ENCODE peak calls at places on chromosomes 6 and 20, in five cellular contexts. F is K562, L is upper lobe of left lung, T is HepG2, Y is GM12878. N is an unnamed sample. For H3K36me3, the result is how much of the 10 kb centered on the place peaks cover.

GRCh38 chr6:161242779-161243693 is 30.8 kb downstream of the AGPAT4 start:
- ATAC-seq in F (peak), L (peak), T (no peak), Y (no peak), N (peak)

GRCh38 chr6:56570434-56571359 is 72.0 kb downstream of the DST start:
- ATAC-seq in Y (peak), L (peak), F (peak), T (peak), N (peak)

GRCh38 chr6:47362857-47363461 is 53.3 kb upstream of the TNFRSF21 start:
- ATAC-seq in T (peak), F (peak), L (no peak), Y (no peak), N (no peak)

GRCh38 chr20:57998981-57999464 is 229.4 kb downstream of the ANKRD60 start:
- ATAC-seq in L (no peak), F (no peak), Y (no peak), T (no peak), N (no peak)

GRCh38 chr6:130452336-130452735 is 86.5 kb downstream of the TMEM200A start:
- ATAC-seq in Y (no peak), T (no peak), L (no peak), F (no peak), N (no peak)

GRCh38 chr6:109087661-109088264 is 6.9 kb downstream of the SESN1 start:
- ATAC-seq in F (no peak), T (no peak), L (no peak), Y (no peak), N (no peak)

GRCh38 chr6:85460951-85461805 is 11.3 kb downstream of the NT5E start:
- ATAC-seq in F (no peak), T (peak), L (no peak), Y (peak), N (peak)

GRCh38 chr6:39804666-39805065 is 12.5 kb downstream of the DAAM2 start:
- ATAC-seq in T (no peak), L (peak), F (no peak), Y (no peak), N (no peak)

GRCh38 chr20:37807901-37808751 is 94.8 kb upstream of the VSTM2L start:
- ATAC-seq in Y (no peak), T (no peak), L (no peak), F (no peak), N (no peak)

GRCh38 chr20:47392015-47392720 is 35.7 kb upstream of the ZMYND8 start:
- ATAC-seq in T (peak), F (peak), L (peak), Y (peak), N (peak)

GRCh38 chr6:1096967-1097765 is 214.7 kb upstream of the FOXQ1 start:
- ATAC-seq in Y (no peak), L (no peak), T (no peak), F (peak), N (no peak)

GRCh38 chr6:130307752-130308361 is 58.0 kb upstream of the TMEM200A start:
- ATAC-seq in T (peak), Y (no peak), F (no peak), L (no peak), N (no peak)

GRCh38 chr6:40924832-40925231 is 114.2 kb downstream of the UNC5CL start:
- ATAC-seq in L (no peak), F (no peak), T (no peak), Y (no peak), N (no peak)

GRCh38 chr6:167121471-167121870 is 1.4 kb upstream of the CCR6 start:
- ATAC-seq in Y (peak), F (no peak), L (no peak), T (peak), N (no peak)

GRCh38 chr6:43475506-43475905 is 1.9 kb upstream of the TJAP1 start:
- ATAC-seq in F (no peak), Y (no peak), T (no peak), L (no peak), N (no peak)

GRCh38 chr6:33691456-33692077 is 19.9 kb downstream of the UQCC2 start:
- ATAC-seq in F (no peak), Y (no peak), T (peak), L (no peak), N (no peak)

DNA sequence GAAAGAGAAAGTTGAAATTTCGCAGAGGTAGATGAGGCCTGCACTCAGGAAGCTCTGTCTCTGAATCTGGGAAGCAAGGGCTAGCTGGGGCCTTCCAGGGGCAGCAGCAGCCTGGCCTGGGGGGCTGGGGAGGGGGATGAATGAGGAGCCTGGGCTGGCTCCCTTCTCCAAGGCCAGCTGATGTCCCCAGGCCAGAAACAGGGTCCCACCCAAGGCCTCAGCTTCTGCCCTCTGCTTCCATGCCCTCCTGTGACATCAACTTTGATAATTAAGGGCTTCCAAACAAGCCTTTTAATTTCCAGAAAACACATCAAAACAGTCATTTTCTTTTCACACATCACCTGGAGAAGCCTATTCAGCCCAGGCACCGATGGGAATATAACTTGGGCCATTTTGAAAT is 15.4 kb downstream of the TFAP2A start:
- ATAC-seq in Y (no peak), F (no peak), T (no peak), L (no peak), N (no peak)
- H3K36me3 ChIP-seq in Y (under half), F (under half), T (under half), L (under half), N (under half)

GRCh38 chr20:3751664-3752385 is 15.7 kb downstream of the ADISSP start:
- ATAC-seq in T (no peak), F (no peak), Y (peak), L (peak), N (no peak)
- H3K4me3 ChIP-seq in T (no peak), F (no peak), Y (no peak), L (no peak), N (peak)

GRCh38 chr6:106546322-106547052 is 82.8 kb downstream of the RTN4IP1 start:
- ATAC-seq in T (no peak), L (peak), F (no peak), Y (peak), N (peak)
- TF ChIP-seq EP300 in T (no peak), L (no peak), F (no peak), Y (no peak), N (no peak)

DNA sequence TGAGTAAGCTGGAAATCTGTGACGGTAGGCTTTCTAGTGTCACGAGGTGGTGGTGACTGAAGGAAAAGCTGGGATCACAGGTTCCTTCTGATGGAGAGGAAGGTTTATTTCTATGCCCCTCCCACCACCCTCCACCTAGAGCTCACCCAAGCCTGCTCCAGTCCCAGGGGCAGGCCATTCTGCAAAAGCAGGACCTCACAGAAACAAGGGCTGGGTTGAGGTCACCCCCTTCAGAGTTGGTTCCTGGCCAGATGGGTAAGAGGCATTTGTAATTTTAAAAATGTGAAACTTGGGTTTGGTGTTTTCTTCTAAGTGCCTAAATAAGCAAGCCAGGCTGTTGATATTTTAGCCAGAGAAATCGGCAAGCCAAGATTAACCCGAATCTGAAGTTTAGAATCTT is 46.6 kb downstream of the KCTD20 start:
- ATAC-seq in F (no peak), T (no peak), Y (no peak), L (no peak), N (no peak)
- H3K36me3 ChIP-seq in F (half or more), T (under half), Y (under half), L (under half), N (half or more)

GRCh38 chr6:145722190-145722589 is 13.1 kb downstream of the EPM2A start:
- ATAC-seq in T (no peak), F (no peak), L (no peak), Y (no peak), N (no peak)

GRCh38 chr6:145728986-145729385 is 6.3 kb downstream of the EPM2A start:
- ATAC-seq in F (no peak), T (no peak), Y (no peak), L (no peak), N (no peak)

GRCh38 chr6:145727817-145728388 is 7.4 kb downstream of the EPM2A start:
- ATAC-seq in T (no peak), Y (no peak), L (no peak), F (no peak), N (no peak)

GRCh38 chr6:145721144-145721543 is 14.2 kb downstream of the EPM2A start:
- ATAC-seq in Y (no peak), L (no peak), F (no peak), T (no peak), N (no peak)

GRCh38 chr6:145723646-145724045 is 11.7 kb downstream of the EPM2A start:
- ATAC-seq in Y (no peak), L (no peak), F (no peak), T (no peak), N (no peak)
- H3K4me3 ChIP-seq in Y (no peak), L (no peak), F (no peak), T (no peak), N (no peak)

DNA sequence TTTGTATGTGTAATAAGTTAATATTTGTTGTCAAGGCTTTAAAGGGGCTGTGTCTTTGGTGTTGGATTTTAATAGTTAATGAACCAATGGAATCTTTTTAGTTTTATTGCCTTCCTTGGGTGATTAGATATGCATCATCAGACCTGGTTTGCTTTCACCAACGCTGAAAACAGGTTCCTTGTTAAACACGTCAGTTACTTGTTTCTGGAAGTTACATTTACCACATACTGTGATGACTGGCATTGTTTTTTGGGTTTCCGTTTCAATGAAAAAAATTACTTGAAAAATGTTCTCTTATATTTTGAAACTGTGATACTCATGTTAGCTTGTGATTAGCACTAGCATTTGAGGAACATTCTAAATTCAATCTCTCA is 58.6 kb upstream of the RNF144B start:
- ATAC-seq in F (no peak), L (peak), T (no peak), Y (peak), N (no peak)
- TF ChIP-seq EP300 in F (no peak), L (peak), T (no peak), Y (no peak), N (no peak)

GRCh38 chr20:48849779-48850178 is 22.0 kb upstream of the PREX1 start:
- ATAC-seq in T (no peak), L (no peak), Y (no peak), F (no peak), N (no peak)
- H3K36me3 ChIP-seq in T (under half), L (under half), Y (under half), F (under half), N (under half)

DNA sequence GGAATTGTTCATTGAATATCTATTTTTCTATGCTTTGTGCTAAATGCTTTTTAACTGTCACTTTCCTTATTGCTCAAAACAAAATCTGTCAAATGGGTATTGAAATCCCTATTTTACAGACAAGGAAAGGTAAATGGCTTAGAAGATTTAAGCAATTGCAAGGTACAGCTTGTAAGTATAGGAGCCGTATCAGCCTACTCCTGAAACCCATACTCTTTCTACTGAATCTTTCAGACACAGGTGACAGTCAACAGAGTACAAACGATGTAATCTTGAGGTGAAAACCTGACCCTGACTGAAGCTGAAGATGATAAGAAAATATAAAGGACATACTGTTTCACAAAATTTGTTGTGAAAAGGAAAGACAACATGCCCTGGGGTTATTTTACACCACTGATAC is 7.0 kb upstream of the COX7A2 start:
- ATAC-seq in F (no peak), T (no peak), Y (no peak), L (no peak), N (no peak)
- H3K4me3 ChIP-seq in F (no peak), T (no peak), Y (no peak), L (no peak), N (no peak)

DNA sequence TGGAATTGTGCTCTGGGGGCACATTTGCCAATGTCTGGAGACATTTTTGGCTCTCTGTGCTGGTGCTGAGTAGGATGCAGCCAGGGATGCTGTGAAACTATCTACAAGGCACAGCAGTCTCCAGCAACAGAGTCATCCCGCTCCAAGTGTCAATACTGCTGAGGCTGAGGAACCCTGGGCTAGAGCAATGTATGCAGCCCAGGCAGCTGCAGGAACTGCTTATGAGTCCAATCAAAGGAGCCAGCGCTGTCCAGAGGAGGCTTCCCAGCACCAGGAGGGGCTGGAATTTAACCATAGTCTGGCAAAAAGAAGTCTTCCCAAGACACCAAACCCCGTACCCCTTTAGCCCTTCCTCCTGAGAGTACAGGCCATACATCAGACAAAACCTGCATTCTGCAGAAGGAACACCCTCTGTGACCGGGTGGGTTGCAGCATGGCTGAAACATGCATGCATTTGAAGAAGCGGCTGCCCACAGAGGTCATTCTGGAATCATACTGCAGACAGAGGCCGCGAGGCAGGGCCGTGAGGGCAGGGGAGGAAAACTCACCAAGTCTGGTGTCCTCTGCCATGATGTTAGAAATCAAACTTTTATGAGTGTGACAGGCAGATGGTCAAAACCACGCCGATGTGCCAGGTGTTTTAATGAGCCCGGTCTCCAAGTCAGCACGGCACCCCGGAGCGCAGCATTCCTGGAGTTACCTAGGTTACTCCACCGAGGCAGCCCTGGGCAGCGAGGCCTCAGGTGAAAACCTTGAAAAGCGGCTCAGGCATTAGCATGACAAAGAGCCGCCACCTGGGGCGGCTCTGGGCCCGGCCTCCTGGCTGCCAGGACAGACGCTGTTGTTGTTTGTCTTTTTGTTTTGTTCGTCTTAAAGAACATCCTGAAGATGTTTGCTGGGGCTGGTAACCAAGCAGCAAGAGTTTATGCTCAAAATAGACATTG is 255.4 kb downstream of the ERMARD start:
- ATAC-seq in Y (no peak), L (no peak), F (no peak), T (no peak), N (no peak)
- TF ChIP-seq EP300 in Y (no peak), L (no peak), F (no peak), T (no peak), N (no peak)

N was measured in gastroesophageal sphincter.